ENCODE peak calls at places on chromosome 3, in ten cellular contexts. U is cardiac muscle cell, M is thoracic aorta, R is lower leg skin, B is AG04449, T is lower lobe of right lung, J is choroid plexus epithelial cell, L is left ventricle myocardium inferior, Y is Caco-2, W is hepatocyte. F is an unnamed sample.

GRCh38 chr3:123279121-123279520 is 77.4 kb downstream of the SEC22A start:
- DNase-seq in M (no peak), L (no peak), R (no peak), T (no peak), W (no peak), J (no peak), U (no peak), Y (no peak), B (no peak), F (no peak)

GRCh38 chr3:143367171-143367570 is 247.6 kb downstream of the CHST2 start:
- DNase-seq in Y (no peak), J (peak; percentile 44), T (no peak), B (no peak), R (no peak), W (no peak), L (no peak), M (no peak), U (no peak), F (no peak)

GRCh38 chr3:175620093-175620492 is 761.0 kb downstream of the NAALADL2 start:
- DNase-seq in J (no peak), U (no peak), L (no peak), B (no peak), R (no peak), Y (no peak), T (no peak), M (no peak), W (no peak), F (no peak)

GRCh38 chr3:45760878-45761711 is 35.2 kb downstream of the SLC6A20 start:
- DNase-seq in M (no peak), Y (peak; percentile 64), J (peak; percentile 83), T (no peak), R (no peak), L (no peak), B (peak; percentile 3), W (peak; percentile 83), U (peak; percentile 76), F (peak; percentile 40)

GRCh38 chr3:158486200-158486599 is 84.8 kb upstream of the MLF1 start:
- DNase-seq in L (no peak), W (no peak), U (no peak), M (no peak), R (no peak), J (peak; percentile 14), T (no peak), B (no peak), Y (no peak), F (no peak)

GRCh38 chr3:197371521-197372075 is 73.2 kb upstream of the DLG1 start:
- DNase-seq in W (no peak), R (no peak), T (no peak), Y (no peak), L (no peak), B (no peak), M (no peak), J (no peak), U (peak; percentile 23), F (no peak)

GRCh38 chr3:71121429-71122167 is 461.9 kb downstream of the FOXP1 start:
- DNase-seq in M (no peak), W (no peak), U (no peak), T (no peak), J (no peak), R (no peak), B (no peak), Y (no peak), L (no peak), F (no peak)

GRCh38 chr3:45553469-45553974 is 41.0 kb upstream of the LIMD1 start:
- DNase-seq in T (no peak), R (peak; percentile 52), B (no peak), J (peak; percentile 57), W (peak; percentile 25), Y (no peak), L (peak; percentile 70), U (peak; percentile 64), M (no peak), F (no peak)

GRCh38 chr3:125098929-125099328 is 43.1 kb upstream of the HEG1 start:
- DNase-seq in B (no peak), W (no peak), T (no peak), J (peak; percentile 51), U (no peak), R (no peak), M (no peak), L (no peak), Y (no peak), F (no peak)

GRCh38 chr3:183491109-183491922 is 62.9 kb upstream of the MCF2L2 start:
- DNase-seq in J (no peak), L (no peak), R (no peak), W (no peak), U (no peak), M (no peak), T (no peak), Y (no peak), B (no peak), F (no peak)

GRCh38 chr3:44045476-44046275 is 196.0 kb upstream of the TOPAZ1 start:
- DNase-seq in M (no peak), U (no peak), T (peak; percentile 54), J (peak; percentile 29), Y (no peak), L (no peak), W (peak; percentile 53), R (no peak), B (no peak), F (no peak)

GRCh38 chr3:168249539-168250414 is 154.1 kb upstream of the GOLIM4 start:
- DNase-seq in Y (peak; percentile 81), R (peak; percentile 25), U (peak; percentile 92), T (peak; percentile 85), M (no peak), J (peak; percentile 69), L (peak; percentile 74), W (peak; percentile 91), B (peak; percentile 7), F (peak; percentile 80)

GRCh38 chr3:38119802-38120689 is 16.9 kb downstream of the ACAA1 start:
- DNase-seq in M (no peak), B (no peak), W (no peak), J (no peak), R (no peak), Y (no peak), T (no peak), U (no peak), L (no peak), F (no peak)

GRCh38 chr3:154616298-154616697 is 186.3 kb upstream of the GPR149 start:
- DNase-seq in J (no peak), U (no peak), L (no peak), R (no peak), B (no peak), Y (no peak), T (no peak), M (no peak), W (no peak), F (no peak)

GRCh38 chr3:55143928-55144671 is 216.2 kb upstream of the LRTM1 start:
- DNase-seq in Y (no peak), J (peak; percentile 79), U (no peak), R (no peak), T (no peak), W (no peak), L (no peak), M (no peak), B (no peak), F (no peak)

GRCh38 chr3:59052803-59053411 is 3.1 kb upstream of the CFAP20DC start:
- DNase-seq in Y (peak; percentile 9), U (peak; percentile 12), B (no peak), T (no peak), L (no peak), J (peak; percentile 75), M (no peak), W (peak; percentile 47), R (no peak), F (no peak)

GRCh38 chr3:153247331-153248311 is 85.6 kb downstream of the RAP2B start:
- DNase-seq in B (no peak), R (peak; percentile 28), M (no peak), U (no peak), Y (no peak), L (no peak), W (no peak), J (no peak), T (no peak), F (no peak)

GRCh38 chr3:13275376-13276005 is 144.6 kb downstream of the NUP210 start:
- DNase-seq in T (peak; percentile 43), J (no peak), W (no peak), B (no peak), M (no peak), L (no peak), U (no peak), Y (no peak), R (no peak), F (no peak)

GRCh38 chr3:13278783-13279531 is 141.2 kb downstream of the NUP210 start:
- DNase-seq in L (no peak), T (peak; percentile 21), Y (no peak), W (no peak), U (no peak), M (no peak), R (no peak), J (peak; percentile 21), B (no peak), F (no peak)

GRCh38 chr3:13276438-13277129 is 143.5 kb downstream of the NUP210 start:
- DNase-seq in B (no peak), M (no peak), W (no peak), L (peak; percentile 48), U (no peak), T (peak; percentile 39), Y (no peak), R (no peak), J (no peak), F (no peak)

GRCh38 chr3:13277860-13278531 is 142.1 kb downstream of the NUP210 start:
- DNase-seq in L (no peak), Y (no peak), W (no peak), R (no peak), T (peak; percentile 37), U (no peak), J (no peak), B (no peak), M (no peak), F (no peak)

GRCh38 chr3:13277130-13277783 is 142.9 kb downstream of the NUP210 start:
- DNase-seq in M (no peak), W (no peak), U (no peak), J (no peak), T (peak; percentile 15), R (no peak), Y (no peak), B (no peak), L (no peak), F (no peak)
- TF ChIP-seq CTCF in M (no peak), W (no peak), U (no peak), J (no peak), T (no peak), R (no peak), Y (no peak), B (no peak), L (no peak), F (no peak)

GRCh38 chr3:47250309-47251060 is 32.1 kb downstream of the KIF9 start:
- DNase-seq in B (no peak), T (peak; percentile 63), Y (peak; percentile 62), J (peak; percentile 30), U (peak; percentile 71), W (peak; percentile 29), L (peak; percentile 27), R (no peak), M (no peak), F (no peak)
- TF ChIP-seq CTCF in B (peak; percentile 16), T (peak; percentile 55), Y (peak; percentile 52), J (peak; percentile 52), U (peak; percentile 47), W (peak; percentile 24), L (peak; percentile 73), R (no peak), M (no peak), F (peak; percentile 40)

GRCh38 chr3:69987833-69988232 is 11.7 kb upstream of the SAMMSON start:
- DNase-seq in R (no peak), M (no peak), U (no peak), L (no peak), Y (no peak), T (no peak), B (no peak), W (no peak), J (no peak), F (no peak)
- TF ChIP-seq CTCF in R (no peak), M (no peak), U (no peak), L (no peak), Y (no peak), T (no peak), B (no peak), W (no peak), J (no peak), F (no peak)

GRCh38 chr3:42056840-42057239 is 34.3 kb upstream of the TRAK1 start:
- DNase-seq in J (no peak), B (no peak), M (no peak), W (no peak), R (no peak), L (no peak), Y (no peak), U (no peak), T (no peak), F (no peak)
- TF ChIP-seq CTCF in J (no peak), B (no peak), M (no peak), W (no peak), R (no peak), L (no peak), Y (no peak), U (no peak), T (no peak), F (no peak)